ENCODE peak calls at places on chromosomes 13 and 19, in four cellular contexts. One of them, this sample, is unnamed.

GRCh38 chr13:93260591-93260990 is 34.0 kb downstream of the GPC6 start:
- DNase-seq in fibroblast of lung: peak; percentile 51
- DNase-seq in T-cell: no peak
- DNase-seq in T-helper 2 cell: no peak
- DNase-seq in this sample: no peak

GRCh38 chr19:1910169-1910568 is 5.0 kb downstream of the ADAT3 start:
- DNase-seq in fibroblast of lung: peak; percentile 12
- DNase-seq in T-cell: no peak
- DNase-seq in T-helper 2 cell: no peak
- DNase-seq in this sample: no peak

GRCh38 chr13:42728507-42729180 is 52.7 kb upstream of the FAM216B start:
- DNase-seq in fibroblast of lung: peak; percentile 44
- DNase-seq in T-cell: no peak
- DNase-seq in T-helper 2 cell: no peak
- DNase-seq in this sample: no peak

GRCh38 chr19:15249912-15250634 is 17.8 kb upstream of the EPHX3 start:
- DNase-seq in fibroblast of lung: peak; percentile 88
- DNase-seq in T-cell: no peak
- DNase-seq in T-helper 2 cell: no peak
- DNase-seq in this sample: no peak

GRCh38 chr13:30718661-30719520 is 16.5 kb upstream of the ALOX5AP start:
- DNase-seq in fibroblast of lung: peak; percentile 88
- DNase-seq in T-cell: no peak
- DNase-seq in T-helper 2 cell: no peak
- DNase-seq in this sample: no peak

GRCh38 chr13:24995225-24995804 is 100.6 kb upstream of the PABPC3 start:
- DNase-seq in fibroblast of lung: peak; percentile 89
- DNase-seq in T-cell: peak; percentile 49
- DNase-seq in T-helper 2 cell: peak; percentile 21
- DNase-seq in this sample: peak; percentile 56

GRCh38 chr19:55460670-55461258 is 678 bp downstream of the ISOC2 start:
- DNase-seq in fibroblast of lung: peak; percentile 82
- DNase-seq in T-cell: no peak
- DNase-seq in T-helper 2 cell: no peak
- DNase-seq in this sample: no peak

GRCh38 chr19:50024719-50025021 is 502 bp downstream of the VRK3 start:
- DNase-seq in fibroblast of lung: no peak
- DNase-seq in T-cell: no peak
- DNase-seq in T-helper 2 cell: no peak
- DNase-seq in this sample: no peak

GRCh38 chr13:41268764-41269163 is 5.4 kb upstream of the MTRF1 start:
- DNase-seq in fibroblast of lung: peak; percentile 34
- DNase-seq in T-cell: no peak
- DNase-seq in T-helper 2 cell: no peak
- DNase-seq in this sample: no peak

This sample was measured in CD4-positive, alpha-beta T cell.